ENCODE peak calls at places on chromosomes 16 and 17, in ten cellular contexts. G is psoas muscle; V is GM13976; Q is EL; O is cerebellum; T is effector memory CD4-positive, alpha-beta T cell; P is cardiac muscle cell; S is tibial nerve; K is activated CD4-positive, alpha-beta T cell treated with anti-CD3 and anti-CD28 coated beads, Interleukin-2, amount 50 U/mL, for 1 hour; R is HepG2. F is an unnamed sample.

GRCh38 chr17:48961516-48962233 is 6.7 kb downstream of the GIP start:
- DNase-seq in G (no peak), V (no peak), Q (peak; percentile 70), O (no peak), T (no peak), P (peak; percentile 66), S (no peak), K (no peak), R (peak; percentile 78), F (no peak)

GRCh38 chr17:17041571-17042380 is 481 bp upstream of the MPRIP start:
- DNase-seq in G (peak; percentile 99), V (peak; percentile 99), Q (peak; percentile 98), O (peak; percentile 99), T (peak; percentile 96), P (peak; percentile 99), S (peak; percentile 97), K (peak; percentile 96), R (peak; percentile 95), F (peak; percentile 98)

GRCh38 chr16:48354877-48355585 is 30.2 kb downstream of the SIAH1 start:
- DNase-seq in G (no peak), V (no peak), Q (no peak), O (no peak), T (no peak), P (no peak), S (no peak), K (no peak), R (no peak), F (no peak)

GRCh38 chr17:32725697-32726096 is 151.2 kb downstream of the MYO1D start:
- DNase-seq in G (no peak), V (no peak), Q (no peak), O (no peak), T (no peak), P (no peak), S (no peak), K (no peak), R (no peak), F (no peak)

GRCh38 chr16:30472328-30472942 is at the start of gene ITGAL:
- DNase-seq in G (peak; percentile 60), V (peak; percentile 71), Q (no peak), O (no peak), T (peak; percentile 72), P (no peak), S (peak; percentile 15), K (peak; percentile 75), R (no peak), F (no peak)

GRCh38 chr17:54455251-54455868 is 445.3 kb upstream of the TOM1L1 start:
- DNase-seq in G (no peak), V (no peak), Q (no peak), O (no peak), T (no peak), P (no peak), S (no peak), K (no peak), R (no peak), F (no peak)

GRCh38 chr16:8683640-8684039 is 9.2 kb downstream of the ABAT start:
- DNase-seq in G (no peak), V (no peak), Q (no peak), O (no peak), T (no peak), P (no peak), S (no peak), K (no peak), R (no peak), F (no peak)

GRCh38 chr17:45857977-45858708 is 13.5 kb downstream of the SPPL2C start:
- DNase-seq in G (no peak), V (no peak), Q (peak; percentile 33), O (no peak), T (no peak), P (peak; percentile 59), S (peak; percentile 5), K (no peak), R (peak; percentile 40), F (peak; percentile 43)

GRCh38 chr16:56910114-56910511 is 21.8 kb upstream of the HERPUD1 start:
- DNase-seq in G (no peak), V (no peak), Q (no peak), O (no peak), T (no peak), P (no peak), S (no peak), K (no peak), R (no peak), F (no peak)

GRCh38 chr17:76868176-76868668 is at the start of gene MGAT5B:
- DNase-seq in G (peak; percentile 90), V (peak; percentile 96), Q (peak; percentile 85), O (peak; percentile 89), T (peak; percentile 56), P (peak; percentile 85), S (peak; percentile 51), K (peak; percentile 77), R (peak; percentile 53), F (peak; percentile 62)

F was measured in cerebellar cortex.